ENCODE peak calls at places on chromosomes 6 and 20, in six cellular contexts. C is colonic mucosa, G is pancreas, Y is lung, I is OCI-LY7, L is breast epithelium. E is an unnamed sample.

GRCh38 chr6:167737205-167737830 is 89.4 kb upstream of the AFDN start:
- DNase-seq in G (no peak), I (no peak), Y (no peak), C (no peak), L (no peak), E (no peak)

GRCh38 chr6:11460837-11461661 is 76.5 kb upstream of the TMEM170B start:
- DNase-seq in L (no peak), Y (no peak), G (no peak), I (peak; percentile 84), C (no peak), E (no peak)

GRCh38 chr20:57638173-57638894 is 18.1 kb upstream of the ZBP1 start:
- DNase-seq in I (no peak), L (no peak), C (no peak), G (no peak), Y (peak; percentile 34), E (no peak)

GRCh38 chr20:60960500-60960899 is 291.6 kb upstream of the CDH4 start:
- DNase-seq in L (no peak), G (no peak), C (no peak), I (no peak), Y (no peak), E (no peak)

GRCh38 chr6:28884423-28885148 is 39.2 kb downstream of the TRIM27 start:
- DNase-seq in L (no peak), I (no peak), C (no peak), Y (no peak), G (no peak), E (no peak)

GRCh38 chr20:21546355-21546754 is 32.5 kb upstream of the NKX2-2 start:
- DNase-seq in C (no peak), I (no peak), L (no peak), Y (no peak), G (no peak), E (no peak)

GRCh38 chr6:44020148-44020547 is 107.1 kb downstream of the MRPL14 start:
- DNase-seq in I (no peak), Y (no peak), L (no peak), C (no peak), G (no peak), E (no peak)

GRCh38 chr20:10843161-10843711 is 169.4 kb upstream of the JAG1 start:
- DNase-seq in L (no peak), G (no peak), I (no peak), C (no peak), Y (no peak), E (peak; percentile 24)

GRCh38 chr6:35757461-35758123 is 18.8 kb upstream of the CLPSL2 start:
- DNase-seq in I (peak; percentile 66), C (no peak), Y (no peak), L (no peak), G (no peak), E (peak; percentile 13)

GRCh38 chr20:45925821-45926506 is 8.5 kb upstream of the PCIF1 start:
- DNase-seq in Y (no peak), G (no peak), I (no peak), L (no peak), C (no peak), E (no peak)

GRCh38 chr20:17648782-17649730 is 33.0 kb downstream of the RRBP1 start:
- DNase-seq in L (no peak), I (peak; percentile 67), Y (no peak), C (peak; percentile 58), G (peak; percentile 73), E (no peak)

GRCh38 chr6:19322691-19323470 is 514.3 kb upstream of the ID4 start:
- DNase-seq in I (no peak), G (no peak), L (no peak), Y (no peak), C (no peak), E (no peak)

GRCh38 chr6:123777554-123777953 is 26.1 kb upstream of the NKAIN2 start:
- DNase-seq in L (no peak), G (no peak), Y (no peak), I (no peak), C (no peak), E (peak; percentile 1)

GRCh38 chr6:123804771-123805540 is 1.3 kb downstream of the NKAIN2 start:
- DNase-seq in I (no peak), C (no peak), L (no peak), Y (no peak), G (no peak), E (no peak)

GRCh38 chr6:40000964-40001515 is 66.8 kb upstream of the MOCS1 start:
- DNase-seq in Y (no peak), I (no peak), L (no peak), G (no peak), C (no peak), E (no peak)

GRCh38 chr20:11373391-11373790 is 544.3 kb upstream of the BTBD3 start:
- DNase-seq in L (no peak), C (no peak), G (peak; percentile 16), Y (no peak), I (no peak), E (no peak)

GRCh38 chr20:45924391-45925261 is 9.9 kb upstream of the PCIF1 start:
- DNase-seq in Y (no peak), C (peak; percentile 42), I (no peak), G (no peak), L (no peak), E (no peak)

GRCh38 chr6:165807249-165807951 is 144.4 kb upstream of the PDE10A start:
- DNase-seq in L (no peak), I (no peak), C (no peak), Y (no peak), G (no peak), E (no peak)

GRCh38 chr6:122726649-122727048 is 52.9 kb upstream of the FABP7 start:
- DNase-seq in Y (no peak), C (no peak), G (no peak), I (no peak), L (no peak), E (no peak)

GRCh38 chr20:31835977-31836852 is 9.2 kb downstream of the FOXS1 start:
- DNase-seq in Y (peak; percentile 81), L (peak; percentile 67), C (peak; percentile 68), G (peak; percentile 65), I (no peak), E (peak; percentile 62)

GRCh38 chr6:21219856-21220255 is 373.7 kb upstream of the SOX4 start:
- DNase-seq in I (no peak), Y (no peak), L (no peak), C (no peak), G (no peak), E (no peak)

GRCh38 chr6:154768280-154768679 is 35.1 kb downstream of the SCAF8 start:
- DNase-seq in Y (no peak), L (no peak), C (no peak), I (no peak), G (no peak), E (no peak)

GRCh38 chr6:37047933-37048850 is 42.7 kb downstream of the FGD2 start:
- DNase-seq in I (no peak), G (no peak), C (no peak), L (no peak), Y (no peak), E (no peak)

GRCh38 chr6:164502838-164503237 is 806.6 kb downstream of the C6orf118 start:
- DNase-seq in G (no peak), L (no peak), Y (no peak), C (no peak), I (no peak), E (no peak)

GRCh38 chr6:117601811-117602150 is 530 bp downstream of the GOPC start:
- DNase-seq in I (peak; percentile 45), C (peak; percentile 34), Y (no peak), G (no peak), L (no peak), E (no peak)

GRCh38 chr6:87968435-87969278 is 79.0 kb upstream of the SPACA1 start:
- DNase-seq in C (peak; percentile 18), I (peak; percentile 58), G (no peak), Y (peak; percentile 50), L (no peak), E (no peak)
- H3K4me3 ChIP-seq in C (peak overlapping the region; percentile 16), I (peak overlapping the region; percentile 65), G (peak overlapping the region; percentile 34), Y (no peak overlapping the region), L (peak overlapping the region; percentile 42), E (peak overlapping the region; percentile 37)

GRCh38 chr6:106161893-106162292 is 75.8 kb downstream of the PRDM1 start:
- DNase-seq in G (no peak), I (no peak), Y (no peak), L (no peak), C (no peak), E (no peak)

GRCh38 chr6:106161475-106161874 is 75.3 kb downstream of the PRDM1 start:
- DNase-seq in C (no peak), L (no peak), G (no peak), Y (no peak), I (no peak), E (no peak)

GRCh38 chr6:106163446-106163965 is 77.4 kb downstream of the PRDM1 start:
- DNase-seq in C (peak; percentile 27), L (no peak), I (peak; percentile 74), Y (no peak), G (no peak), E (peak; percentile 78)

GRCh38 chr6:106163966-106164877 is 78.1 kb downstream of the PRDM1 start:
- DNase-seq in Y (peak; percentile 40), L (no peak), I (peak; percentile 83), G (no peak), C (no peak), E (peak; percentile 96)

DNA sequence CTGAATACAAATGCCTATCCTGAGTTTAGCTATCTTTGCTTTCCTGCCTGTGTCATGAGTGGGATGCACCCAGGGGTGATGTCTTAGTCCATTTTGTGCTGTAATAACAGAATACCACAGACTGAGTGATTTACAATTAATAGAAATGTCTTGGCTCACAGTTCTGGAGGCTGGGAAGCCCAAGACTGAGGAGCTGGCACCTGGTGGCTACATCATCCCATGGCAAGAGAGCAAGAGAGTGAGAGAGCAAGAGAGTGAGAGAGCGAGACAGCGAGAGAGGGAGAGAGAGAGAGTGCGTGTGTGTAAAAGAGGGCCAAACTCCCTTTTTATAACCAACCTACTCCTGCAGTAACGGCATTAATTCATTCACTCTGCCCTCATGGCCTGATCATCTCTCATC is 76.8 kb downstream of the PRDM1 start:
- DNase-seq in I (peak; percentile 47), L (no peak), Y (no peak), G (no peak), C (no peak), E (no peak)
- H3K4me3 ChIP-seq in I (no peak overlapping the region), L (no peak overlapping the region), Y (no peak overlapping the region), G (no peak overlapping the region), C (no peak overlapping the region), E (no peak overlapping the region)

GRCh38 chr20:47361268-47361665 is 4.8 kb upstream of the ZMYND8 start:
- DNase-seq in Y (no peak), L (no peak), G (no peak), C (no peak), I (no peak), E (no peak)

GRCh38 chr20:47358672-47359532 is 2.4 kb upstream of the ZMYND8 start:
- DNase-seq in L (peak; percentile 83), C (peak; percentile 94), G (peak; percentile 77), I (peak; percentile 29), Y (peak; percentile 90), E (peak; percentile 89)

GRCh38 chr20:47359533-47360206 is 3.2 kb upstream of the ZMYND8 start:
- DNase-seq in I (no peak), Y (no peak), G (no peak), C (no peak), L (no peak), E (no peak)

GRCh38 chr20:47360207-47360488 is 3.6 kb upstream of the ZMYND8 start:
- DNase-seq in L (peak; percentile 65), C (peak; percentile 75), Y (peak; percentile 57), G (no peak), I (no peak), E (peak; percentile 72)

GRCh38 chr20:47360489-47361267 is 4.2 kb upstream of the ZMYND8 start:
- DNase-seq in Y (peak; percentile 74), L (peak; percentile 90), G (peak; percentile 83), C (peak; percentile 76), I (no peak), E (peak; percentile 71)
- H3K4me3 ChIP-seq in Y (no peak overlapping the region), L (peak overlapping the region; percentile 33), G (no peak overlapping the region), C (no peak overlapping the region), I (no peak overlapping the region), E (no peak overlapping the region)

GRCh38 chr6:41639556-41640371 is 1.5 kb downstream of the MDFI start:
- DNase-seq in Y (no peak), L (no peak), I (no peak), G (no peak), C (no peak), E (no peak)
- H3K4me3 ChIP-seq in Y (no peak overlapping the region), L (peak overlapping the region; percentile 68), I (no peak overlapping the region), G (no peak overlapping the region), C (no peak overlapping the region), E (peak overlapping the region; percentile 59)